ENCODE peak calls at places on chromosomes 5 and 9, in eight cellular contexts. One of them, this sample, is unnamed.

GRCh38 chr5:51882647-51883046 is 499.4 kb downstream of the ISL1 start:
- DNase-seq in breast epithelium: no peak
- DNase-seq in sigmoid colon: no peak
- DNase-seq in GM12892: no peak
- DNase-seq in A549: no peak
- DNase-seq in spleen: no peak
- DNase-seq in IMR-90: no peak
- DNase-seq in stomach: no peak
- DNase-seq in this sample: no peak

GRCh38 chr5:34410411-34411139 is 245.6 kb upstream of the RAI14 start:
- DNase-seq in IMR-90: no peak
- DNase-seq in stomach: no peak
- DNase-seq in spleen: no peak
- DNase-seq in sigmoid colon: no peak
- DNase-seq in breast epithelium: no peak
- DNase-seq in GM12892: no peak
- DNase-seq in A549: no peak
- DNase-seq in this sample: no peak

GRCh38 chr5:39362646-39363045 is 1.6 kb downstream of the C9 start:
- DNase-seq in A549: no peak
- DNase-seq in IMR-90: no peak
- DNase-seq in stomach: no peak
- DNase-seq in GM12892: no peak
- DNase-seq in breast epithelium: no peak
- DNase-seq in spleen: no peak
- DNase-seq in sigmoid colon: no peak
- DNase-seq in this sample: no peak

GRCh38 chr9:89277454-89277853 is 33.5 kb upstream of the CKS2 start:
- DNase-seq in IMR-90: peak; percentile 49
- DNase-seq in sigmoid colon: no peak
- DNase-seq in A549: no peak
- DNase-seq in breast epithelium: no peak
- DNase-seq in GM12892: no peak
- DNase-seq in stomach: peak; percentile 33
- DNase-seq in spleen: no peak
- DNase-seq in this sample: no peak

GRCh38 chr5:159764283-159764927 is 151.9 kb upstream of the ADRA1B start:
- DNase-seq in sigmoid colon: no peak
- DNase-seq in IMR-90: peak; percentile 94
- DNase-seq in breast epithelium: no peak
- DNase-seq in GM12892: no peak
- DNase-seq in A549: no peak
- DNase-seq in stomach: no peak
- DNase-seq in spleen: no peak
- DNase-seq in this sample: peak; percentile 40

GRCh38 chr5:158288258-158288657 is 429.3 kb upstream of the CLINT1 start:
- DNase-seq in spleen: no peak
- DNase-seq in IMR-90: no peak
- DNase-seq in A549: no peak
- DNase-seq in stomach: no peak
- DNase-seq in breast epithelium: no peak
- DNase-seq in GM12892: no peak
- DNase-seq in sigmoid colon: no peak
- DNase-seq in this sample: no peak

GRCh38 chr5:160492565-160492964 is 70.9 kb downstream of the PTTG1 start:
- DNase-seq in IMR-90: no peak
- DNase-seq in A549: no peak
- DNase-seq in sigmoid colon: no peak
- DNase-seq in stomach: no peak
- DNase-seq in breast epithelium: no peak
- DNase-seq in GM12892: no peak
- DNase-seq in spleen: no peak
- DNase-seq in this sample: no peak

GRCh38 chr5:179140293-179140692 is 80.1 kb downstream of the ZNF354C start:
- DNase-seq in A549: no peak
- DNase-seq in breast epithelium: no peak
- DNase-seq in IMR-90: no peak
- DNase-seq in GM12892: no peak
- DNase-seq in stomach: no peak
- DNase-seq in sigmoid colon: no peak
- DNase-seq in spleen: no peak
- DNase-seq in this sample: no peak

GRCh38 chr5:39755986-39756385 is 331.2 kb upstream of the DAB2 start:
- DNase-seq in sigmoid colon: no peak
- DNase-seq in IMR-90: peak; percentile 96
- DNase-seq in spleen: no peak
- DNase-seq in GM12892: no peak
- DNase-seq in breast epithelium: no peak
- DNase-seq in stomach: no peak
- DNase-seq in A549: peak; percentile 86
- DNase-seq in this sample: no peak

GRCh38 chr5:168578006-168578405 is 1.2 kb downstream of the PANK3 start:
- DNase-seq in stomach: no peak
- DNase-seq in breast epithelium: no peak
- DNase-seq in sigmoid colon: no peak
- DNase-seq in spleen: no peak
- DNase-seq in GM12892: no peak
- DNase-seq in A549: no peak
- DNase-seq in IMR-90: peak; percentile 37
- DNase-seq in this sample: no peak

GRCh38 chr9:677461-678097 is 163.9 kb upstream of the DMRT1 start:
- DNase-seq in spleen: no peak
- DNase-seq in sigmoid colon: no peak
- DNase-seq in stomach: no peak
- DNase-seq in IMR-90: no peak
- DNase-seq in breast epithelium: no peak
- DNase-seq in A549: no peak
- DNase-seq in GM12892: no peak
- DNase-seq in this sample: no peak

GRCh38 chr5:66595877-66596790 is at the start of gene MAST4:
- DNase-seq in stomach: peak; percentile 92
- DNase-seq in IMR-90: peak; percentile 67
- DNase-seq in A549: peak; percentile 83
- DNase-seq in spleen: peak; percentile 95
- DNase-seq in sigmoid colon: peak; percentile 92
- DNase-seq in GM12892: peak; percentile 85
- DNase-seq in breast epithelium: peak; percentile 61
- DNase-seq in this sample: no peak

GRCh38 chr5:5738797-5739489 is 316.5 kb downstream of the ICE1 start:
- DNase-seq in sigmoid colon: no peak
- DNase-seq in GM12892: no peak
- DNase-seq in stomach: no peak
- DNase-seq in A549: no peak
- DNase-seq in breast epithelium: no peak
- DNase-seq in spleen: no peak
- DNase-seq in IMR-90: no peak
- DNase-seq in this sample: no peak

GRCh38 chr5:80959768-80960442 is at the start of gene RASGRF2:
- DNase-seq in sigmoid colon: peak; percentile 65
- DNase-seq in IMR-90: peak; percentile 44
- DNase-seq in A549: peak; percentile 22
- DNase-seq in GM12892: peak; percentile 15
- DNase-seq in breast epithelium: no peak
- DNase-seq in spleen: peak; percentile 76
- DNase-seq in stomach: peak; percentile 26
- DNase-seq in this sample: no peak

GRCh38 chr5:81749562-81750307 is 1.2 kb downstream of the SSBP2 start:
- DNase-seq in IMR-90: peak; percentile 17
- DNase-seq in sigmoid colon: peak; percentile 72
- DNase-seq in A549: no peak
- DNase-seq in breast epithelium: peak; percentile 52
- DNase-seq in GM12892: peak; percentile 45
- DNase-seq in stomach: peak; percentile 31
- DNase-seq in spleen: peak; percentile 92
- DNase-seq in this sample: peak; percentile 44

GRCh38 chr5:150801117-150801927 is 22.8 kb downstream of the SMIM3 start:
- DNase-seq in A549: peak; percentile 71
- DNase-seq in IMR-90: peak; percentile 77
- DNase-seq in stomach: no peak
- DNase-seq in GM12892: no peak
- DNase-seq in sigmoid colon: no peak
- DNase-seq in breast epithelium: no peak
- DNase-seq in spleen: no peak
- DNase-seq in this sample: no peak

GRCh38 chr9:34553511-34554021 is 30.8 kb upstream of the ENHO start:
- DNase-seq in IMR-90: no peak
- DNase-seq in A549: no peak
- DNase-seq in sigmoid colon: peak; percentile 50
- DNase-seq in breast epithelium: no peak
- DNase-seq in stomach: no peak
- DNase-seq in GM12892: no peak
- DNase-seq in spleen: peak; percentile 64
- DNase-seq in this sample: no peak

GRCh38 chr5:141641634-141642278 is 5.0 kb downstream of the RELL2 start:
- DNase-seq in breast epithelium: no peak
- DNase-seq in A549: peak; percentile 71
- DNase-seq in stomach: no peak
- DNase-seq in sigmoid colon: no peak
- DNase-seq in GM12892: no peak
- DNase-seq in IMR-90: peak; percentile 61
- DNase-seq in spleen: no peak
- DNase-seq in this sample: peak; percentile 87

GRCh38 chr5:71695561-71695960 is 23.5 kb upstream of the CARTPT start:
- DNase-seq in A549: peak; percentile 22
- DNase-seq in spleen: no peak
- DNase-seq in IMR-90: no peak
- DNase-seq in GM12892: no peak
- DNase-seq in sigmoid colon: no peak
- DNase-seq in breast epithelium: no peak
- DNase-seq in stomach: no peak
- DNase-seq in this sample: no peak

GRCh38 chr5:179679014-179679674 is 1.7 kb downstream of the CBY3 start:
- DNase-seq in sigmoid colon: peak; percentile 91
- DNase-seq in spleen: peak; percentile 93
- DNase-seq in A549: no peak
- DNase-seq in stomach: peak; percentile 80
- DNase-seq in breast epithelium: peak; percentile 79
- DNase-seq in GM12892: no peak
- DNase-seq in IMR-90: peak; percentile 40
- DNase-seq in this sample: no peak

GRCh38 chr5:129395247-129395646 is 64.9 kb upstream of the ADAMTS19 start:
- DNase-seq in IMR-90: no peak
- DNase-seq in stomach: no peak
- DNase-seq in breast epithelium: no peak
- DNase-seq in GM12892: no peak
- DNase-seq in A549: no peak
- DNase-seq in spleen: no peak
- DNase-seq in sigmoid colon: no peak
- DNase-seq in this sample: no peak

GRCh38 chr9:133151601-133152525 is 11.9 kb downstream of the GBGT1 start:
- DNase-seq in IMR-90: no peak
- DNase-seq in GM12892: no peak
- DNase-seq in breast epithelium: no peak
- DNase-seq in spleen: no peak
- DNase-seq in sigmoid colon: no peak
- DNase-seq in stomach: no peak
- DNase-seq in A549: no peak
- DNase-seq in this sample: no peak
- TF ChIP-seq POLR2A in IMR-90: no peak
- TF ChIP-seq POLR2A in GM12892: no peak
- TF ChIP-seq POLR2A in breast epithelium: no peak
- TF ChIP-seq POLR2A in spleen: no peak
- TF ChIP-seq POLR2A in sigmoid colon: no peak
- TF ChIP-seq POLR2A in stomach: no peak
- TF ChIP-seq POLR2A in A549: no peak
- TF ChIP-seq POLR2A in this sample: no peak

DNA sequence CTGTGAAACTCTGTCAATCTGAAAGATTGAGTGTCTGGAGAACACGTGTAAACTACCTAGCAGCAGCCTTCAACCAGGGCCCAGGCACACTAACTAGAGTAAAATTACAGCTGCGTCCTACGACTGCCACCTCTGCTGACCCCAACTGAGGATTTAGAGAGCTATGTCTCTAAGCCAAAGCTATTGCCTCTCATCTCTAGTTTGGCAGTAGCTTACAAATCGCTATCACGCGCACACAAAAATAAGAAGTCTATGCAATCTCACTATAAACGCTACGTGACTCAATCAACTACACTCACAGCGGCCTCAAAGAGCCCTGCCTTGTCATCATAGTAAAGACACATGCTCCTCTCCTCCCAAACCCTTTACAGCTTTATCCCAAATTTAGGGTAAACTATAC is 8.7 kb downstream of the PPP6C start:
- DNase-seq in GM12892: no peak
- DNase-seq in stomach: no peak
- DNase-seq in A549: no peak
- DNase-seq in IMR-90: no peak
- DNase-seq in sigmoid colon: no peak
- DNase-seq in spleen: no peak
- DNase-seq in breast epithelium: no peak
- DNase-seq in this sample: no peak
- TF ChIP-seq POLR2A in GM12892: no peak
- TF ChIP-seq POLR2A in stomach: no peak
- TF ChIP-seq POLR2A in A549: no peak
- TF ChIP-seq POLR2A in IMR-90: no peak
- TF ChIP-seq POLR2A in sigmoid colon: no peak
- TF ChIP-seq POLR2A in spleen: no peak
- TF ChIP-seq POLR2A in breast epithelium: no peak
- TF ChIP-seq POLR2A in this sample: no peak

GRCh38 chr9:136700959-136701664 is 11.3 kb upstream of the DIPK1B start:
- DNase-seq in GM12892: peak; percentile 65
- DNase-seq in stomach: no peak
- DNase-seq in spleen: peak; percentile 85
- DNase-seq in breast epithelium: no peak
- DNase-seq in A549: no peak
- DNase-seq in IMR-90: peak; percentile 16
- DNase-seq in sigmoid colon: no peak
- DNase-seq in this sample: no peak
- TF ChIP-seq POLR2A in GM12892: peak; percentile 24
- TF ChIP-seq POLR2A in stomach: no peak
- TF ChIP-seq POLR2A in spleen: no peak
- TF ChIP-seq POLR2A in breast epithelium: no peak
- TF ChIP-seq POLR2A in A549: no peak
- TF ChIP-seq POLR2A in IMR-90: no peak
- TF ChIP-seq POLR2A in sigmoid colon: no peak
- TF ChIP-seq POLR2A in this sample: no peak

DNA sequence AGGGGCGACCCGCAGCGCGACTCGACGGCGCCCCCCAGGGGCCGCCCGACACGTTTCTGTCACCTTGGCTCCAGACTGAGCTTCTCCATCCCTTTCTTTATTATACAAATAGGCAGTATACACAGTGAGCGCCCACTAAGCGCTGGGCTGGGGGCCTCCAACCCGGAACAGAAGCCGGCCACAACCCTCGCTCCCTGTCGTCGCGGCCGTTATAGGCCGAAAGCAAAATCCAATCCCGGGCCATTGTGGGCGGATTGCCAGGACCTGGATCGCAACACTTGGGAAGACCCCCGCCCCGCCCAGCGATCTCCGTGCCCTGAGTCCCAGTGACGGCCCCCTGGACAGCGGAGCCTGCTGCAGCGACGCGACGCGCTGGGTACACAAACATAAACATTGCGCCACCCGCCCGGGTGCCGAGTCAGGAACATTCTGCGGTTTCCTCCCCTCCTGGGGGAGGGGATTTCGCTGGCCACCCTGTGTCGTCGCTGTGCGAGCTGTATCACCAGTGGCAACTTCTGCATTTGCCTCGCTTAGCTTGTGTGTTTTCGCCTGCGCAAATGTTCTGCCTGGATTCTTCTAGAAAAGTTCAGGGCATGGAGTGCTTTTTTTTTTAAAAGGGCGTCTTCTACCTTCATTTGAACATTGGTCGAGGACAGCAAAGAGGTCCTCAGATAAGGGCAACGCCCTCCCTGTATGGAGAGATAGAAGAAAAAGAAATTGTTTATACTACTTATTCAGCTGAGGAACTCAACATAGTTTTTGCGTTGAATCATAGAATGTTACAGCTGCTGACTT is 1.3 kb upstream of the DUSP1 start:
- DNase-seq in sigmoid colon: peak; percentile 98
- DNase-seq in A549: peak; percentile 97
- DNase-seq in spleen: peak; percentile 98
- DNase-seq in IMR-90: peak; percentile 95
- DNase-seq in stomach: peak; percentile 95
- DNase-seq in GM12892: peak; percentile 64
- DNase-seq in breast epithelium: peak; percentile 93
- DNase-seq in this sample: no peak
- TF ChIP-seq POLR2A in sigmoid colon: peak; percentile 42
- TF ChIP-seq POLR2A in A549: no peak
- TF ChIP-seq POLR2A in spleen: peak; percentile 74
- TF ChIP-seq POLR2A in IMR-90: no peak
- TF ChIP-seq POLR2A in stomach: no peak
- TF ChIP-seq POLR2A in GM12892: peak; percentile 2
- TF ChIP-seq POLR2A in breast epithelium: peak; percentile 18
- TF ChIP-seq POLR2A in this sample: no peak